ENCODE peak calls at places on chromosomes 6 and 20, in eight cellular contexts. Q is dorsolateral prefrontal cortex; R is psoas muscle; L is sigmoid colon; T is MCF 10A; F is CD8-positive, alpha-beta T cell; Y is cardiac fibroblast; U is AG09319. H is an unnamed sample.

GRCh38 chr6:158418501-158418900 is 106.2 kb downstream of the TULP4 start:
- DNase-seq in Q (no peak), R (no peak), L (no peak), T (peak; percentile 53), F (no peak), Y (peak; percentile 55), U (peak; percentile 45), H (no peak)

GRCh38 chr6:166575190-166575589 is 11.3 kb downstream of the RAMACL start:
- DNase-seq in Q (no peak), R (peak; percentile 60), L (peak; percentile 87), T (no peak), F (no peak), Y (peak; percentile 58), U (no peak), H (no peak)

GRCh38 chr6:3325210-3325609 is 66.5 kb downstream of the PSMG4 start:
- DNase-seq in Q (no peak), R (no peak), L (peak; percentile 63), T (peak; percentile 24), F (no peak), Y (peak; percentile 69), U (peak; percentile 23), H (no peak)

GRCh38 chr6:33967966-33968724 is 164.3 kb upstream of the MLN start:
- DNase-seq in Q (no peak), R (no peak), L (no peak), T (peak; percentile 24), F (no peak), Y (no peak), U (no peak), H (peak; percentile 5)

GRCh38 chr20:7924692-7925091 is 15.6 kb downstream of the HAO1 start:
- DNase-seq in Q (no peak), R (no peak), L (no peak), T (peak; percentile 67), F (no peak), Y (peak; percentile 78), U (peak; percentile 46), H (no peak)

GRCh38 chr6:54868556-54868955 is 22.0 kb downstream of the FAM83B start:
- DNase-seq in Q (no peak), R (no peak), L (no peak), T (no peak), F (no peak), Y (no peak), U (no peak), H (no peak)

GRCh38 chr6:33174784-33175183 is 17.5 kb downstream of the COL11A2 start:
- DNase-seq in Q (no peak), R (no peak), L (no peak), T (no peak), F (no peak), Y (no peak), U (no peak), H (no peak)

GRCh38 chr20:45611054-45611453 is 18.5 kb upstream of the WFDC10A start:
- DNase-seq in Q (no peak), R (no peak), L (no peak), T (peak; percentile 86), F (no peak), Y (peak; percentile 43), U (peak; percentile 29), H (no peak)

GRCh38 chr6:49519660-49520059 is 19.9 kb downstream of the GLYATL3 start:
- DNase-seq in Q (no peak), R (no peak), L (no peak), T (no peak), F (no peak), Y (no peak), U (no peak), H (no peak)

GRCh38 chr6:153131037-153131981 is at the start of gene RGS17:
- DNase-seq in Q (no peak), R (peak; percentile 54), L (peak; percentile 77), T (peak; percentile 67), F (no peak), Y (peak; percentile 86), U (peak; percentile 32), H (peak; percentile 14)

GRCh38 chr6:156719720-156720563 is 57.2 kb upstream of the ARID1B start:
- DNase-seq in Q (peak; percentile 50), R (peak; percentile 97), L (peak; percentile 98), T (peak; percentile 97), F (peak; percentile 84), Y (peak; percentile 97), U (peak; percentile 60), H (peak; percentile 88)

GRCh38 chr20:9300534-9300933 is 213.9 kb upstream of the LAMP5 start:
- DNase-seq in Q (no peak), R (no peak), L (no peak), T (no peak), F (no peak), Y (no peak), U (no peak), H (no peak)

GRCh38 chr6:157460182-157460999 is 79.4 kb downstream of the ZDHHC14 start:
- DNase-seq in Q (no peak), R (no peak), L (no peak), T (no peak), F (no peak), Y (no peak), U (no peak), H (no peak)

GRCh38 chr20:13984211-13984610 is 6.2 kb downstream of the SEL1L2 start:
- DNase-seq in Q (no peak), R (no peak), L (no peak), T (peak; percentile 15), F (no peak), Y (no peak), U (no peak), H (no peak)

GRCh38 chr6:81772741-81773140 is 20.3 kb upstream of the TENT5A start:
- DNase-seq in Q (no peak), R (no peak), L (no peak), T (peak; percentile 58), F (no peak), Y (no peak), U (no peak), H (no peak)

GRCh38 chr20:47610247-47610944 is 108.7 kb downstream of the NCOA3 start:
- DNase-seq in Q (no peak), R (no peak), L (peak; percentile 71), T (peak; percentile 66), F (peak; percentile 57), Y (peak; percentile 83), U (peak; percentile 40), H (peak; percentile 73)

GRCh38 chr6:122184260-122184934 is 215.1 kb upstream of the HSF2 start:
- DNase-seq in Q (no peak), R (no peak), L (no peak), T (peak; percentile 29), F (no peak), Y (peak; percentile 42), U (peak; percentile 10), H (no peak)

GRCh38 chr6:126063512-126064146 is 77.3 kb downstream of the TRMT11 start:
- DNase-seq in Q (no peak), R (no peak), L (no peak), T (no peak), F (no peak), Y (no peak), U (no peak), H (no peak)

GRCh38 chr6:6918216-6918983 is 189.4 kb upstream of the RREB1 start:
- DNase-seq in Q (peak; percentile 58), R (no peak), L (no peak), T (peak; percentile 73), F (no peak), Y (peak; percentile 69), U (no peak), H (peak; percentile 79)

GRCh38 chr6:17012421-17013225 is 89.2 kb upstream of the STMND1 start:
- DNase-seq in Q (peak; percentile 53), R (no peak), L (peak; percentile 87), T (no peak), F (no peak), Y (peak; percentile 67), U (no peak), H (no peak)
- TF ChIP-seq CTCF in Q (peak; percentile 36), R (no peak), L (no peak), T (no peak), F (no peak), Y (peak; percentile 23), U (peak; percentile 8), H (no peak)

DNA sequence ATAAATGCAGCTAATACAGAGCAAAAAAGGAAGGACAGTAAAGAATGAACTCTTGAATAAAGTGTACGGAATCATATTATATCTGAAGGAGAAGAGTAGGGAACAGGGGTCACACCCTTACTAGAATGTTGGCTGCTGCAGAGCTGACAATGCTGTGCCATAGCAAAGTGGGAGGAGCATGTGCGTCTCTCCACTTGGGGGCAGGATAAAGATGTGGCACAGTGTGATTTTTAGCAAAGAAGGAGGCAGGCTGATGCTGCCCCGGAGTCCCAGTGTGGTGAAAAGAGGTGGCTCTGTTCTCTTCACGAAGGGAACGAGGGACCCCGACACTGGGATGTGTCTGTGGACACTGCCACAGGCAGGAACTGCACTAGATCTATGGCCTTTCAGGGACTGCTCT is 67.5 kb downstream of the INSM1 start:
- DNase-seq in Q (no peak), R (no peak), L (no peak), T (no peak), F (no peak), Y (no peak), U (no peak), H (no peak)
- TF ChIP-seq CTCF in Q (peak; percentile 61), R (no peak), L (no peak), T (no peak), F (no peak), Y (no peak), U (no peak), H (no peak)

DNA sequence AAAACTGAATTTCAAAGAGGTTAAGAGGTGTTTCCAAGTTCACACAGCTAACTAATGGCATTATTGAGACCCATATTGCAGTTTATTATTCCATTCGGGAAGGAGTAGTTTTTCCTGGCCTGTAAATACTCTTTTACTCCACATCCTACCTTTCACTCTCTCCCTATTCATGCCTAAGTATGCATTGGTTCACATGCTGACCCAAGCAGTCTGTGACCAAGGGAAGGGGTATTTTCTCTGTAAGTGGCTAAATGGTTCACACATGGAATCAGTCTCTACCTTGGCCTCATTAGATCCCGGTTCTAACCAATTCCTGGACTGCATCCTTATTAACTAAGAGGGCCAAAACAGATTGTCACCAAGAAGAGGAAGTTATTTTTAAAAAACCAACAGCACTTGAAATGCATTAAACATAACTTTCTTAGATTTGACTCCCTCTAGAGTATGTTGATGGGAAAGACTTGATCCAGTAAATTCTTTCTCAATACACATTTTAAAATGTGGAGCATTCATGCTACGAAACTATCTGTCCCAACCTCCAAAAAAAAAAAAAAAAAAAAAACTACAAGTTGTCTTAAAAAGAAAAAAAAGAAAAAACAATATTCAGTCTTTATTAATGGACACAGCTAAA is 17.8 kb upstream of the RSPO3 start:
- DNase-seq in Q (no peak), R (no peak), L (no peak), T (no peak), F (no peak), Y (peak; percentile 25), U (no peak), H (no peak)
- TF ChIP-seq CTCF in Q (peak; percentile 31), R (no peak), L (no peak), T (peak; percentile 9), F (no peak), Y (peak; percentile 47), U (peak; percentile 48), H (peak; percentile 61)

GRCh38 chr6:11101417-11101816 is 7.8 kb downstream of the SMIM13 start:
- DNase-seq in Q (no peak), R (no peak), L (no peak), T (no peak), F (no peak), Y (no peak), U (no peak), H (no peak)

GRCh38 chr6:11097476-11097875 is 3.8 kb downstream of the SMIM13 start:
- DNase-seq in Q (no peak), R (no peak), L (no peak), T (no peak), F (no peak), Y (peak; percentile 38), U (no peak), H (no peak)

GRCh38 chr6:11098009-11098408 is 4.4 kb downstream of the SMIM13 start:
- DNase-seq in Q (no peak), R (no peak), L (no peak), T (no peak), F (no peak), Y (no peak), U (no peak), H (no peak)

GRCh38 chr6:11103065-11103464 is 8.5 kb downstream of the ERVFRD-1 start:
- DNase-seq in Q (no peak), R (no peak), L (no peak), T (no peak), F (no peak), Y (no peak), U (no peak), H (no peak)
- TF ChIP-seq CTCF in Q (no peak), R (no peak), L (no peak), T (no peak), F (no peak), Y (no peak), U (no peak), H (no peak)